ENCODE peak calls at places on chromosomes 1 and 21, in nine cellular contexts. O is activated CD8-positive, alpha-beta T cell treated with anti-CD3 and anti-CD28 coated beads for 36 hours; F is lower lobe of right lung; J is HFF-Myc; I is anterior cingulate cortex; T is NCI-H510A treated with DMSO at 0.1 percent for 48 hours; Y is stimulated activated CD8-positive, alpha-beta memory T cell treated with anti-CD3 and anti-CD28 coated beads, Interleukin-15, amount 100 ng/mL, for 4 hours; K is C1 segment of cervical spinal cord; D is lung. E is an unnamed sample.

GRCh38 chr1:30751830-30752650 is 5.5 kb downstream of the LAPTM5 start:
- DNase-seq in O (peak), F (no peak), J (no peak), I (no peak), T (no peak), Y (no peak), K (no peak), D (no peak), E (no peak)

GRCh38 chr1:162916821-162917613 is 56.0 kb upstream of the CCDC190 start:
- DNase-seq in O (no peak), F (no peak), J (no peak), I (no peak), T (no peak), Y (no peak), K (peak), D (no peak), E (no peak)

GRCh38 chr21:16420086-16420724 is 690.4 kb downstream of the USP25 start:
- DNase-seq in O (no peak), F (no peak), J (no peak), I (no peak), T (no peak), Y (no peak), K (peak), D (peak), E (no peak)

GRCh38 chr1:23129846-23130245 is 38.8 kb downstream of the LUZP1 start:
- DNase-seq in O (no peak), F (no peak), J (no peak), I (no peak), T (no peak), Y (no peak), K (no peak), D (no peak), E (no peak)

GRCh38 chr1:2538872-2539271 is 8.8 kb upstream of the HES5 start:
- DNase-seq in O (no peak), F (no peak), J (no peak), I (no peak), T (no peak), Y (no peak), K (no peak), D (no peak), E (no peak)

GRCh38 chr21:33127154-33127893 is 57.4 kb downstream of the OLIG1 start:
- DNase-seq in O (peak), F (peak), J (peak), I (peak), T (peak), Y (peak), K (no peak), D (peak), E (peak)

GRCh38 chr1:87044840-87045239 is 130.4 kb downstream of the HS2ST1 start:
- DNase-seq in O (peak), F (no peak), J (no peak), I (no peak), T (no peak), Y (no peak), K (no peak), D (no peak), E (no peak)

GRCh38 chr1:151513626-151514101 is 2.5 kb downstream of the CGN start:
- DNase-seq in O (no peak), F (peak), J (peak), I (no peak), T (peak), Y (no peak), K (no peak), D (peak), E (no peak)

GRCh38 chr1:8903410-8903809 is 24.9 kb upstream of the ENO1 start:
- DNase-seq in O (peak), F (no peak), J (no peak), I (no peak), T (no peak), Y (no peak), K (no peak), D (no peak), E (peak)

GRCh38 chr21:20647603-20648002 is 350.6 kb upstream of the NCAM2 start:
- DNase-seq in O (no peak), F (no peak), J (peak), I (no peak), T (no peak), Y (no peak), K (no peak), D (no peak), E (no peak)

GRCh38 chr1:214514032-214514818 is 37.2 kb downstream of the PTPN14 start:
- DNase-seq in O (no peak), F (no peak), J (no peak), I (no peak), T (no peak), Y (no peak), K (no peak), D (no peak), E (no peak)

GRCh38 chr1:230156068-230156467 is 89.0 kb downstream of the GALNT2 start:
- DNase-seq in O (no peak), F (no peak), J (no peak), I (no peak), T (no peak), Y (no peak), K (no peak), D (no peak), E (no peak)

GRCh38 chr1:28983509-28984310 is 69.3 kb downstream of the EPB41 start:
- DNase-seq in O (no peak), F (peak), J (no peak), I (no peak), T (no peak), Y (no peak), K (peak), D (peak), E (peak)

GRCh38 chr1:93322349-93322748 is 23.4 kb upstream of the DR1 start:
- DNase-seq in O (no peak), F (no peak), J (no peak), I (no peak), T (no peak), Y (no peak), K (no peak), D (peak), E (no peak)

GRCh38 chr1:19009882-19010321 is 53.4 kb upstream of the IFFO2 start:
- DNase-seq in O (no peak), F (no peak), J (peak), I (no peak), T (no peak), Y (no peak), K (no peak), D (no peak), E (peak)

E was measured in A549.